ENCODE peak calls at places on chromosomes 6 and 20, in four cellular contexts. A is K562, Z is GM12878, O is HepG2. N is an unnamed sample.

GRCh38 chr20:22684072-22684762 is 99.8 kb upstream of the FOXA2 start:
- DNase-seq in O (peak; percentile 84), Z (peak; percentile 15), A (peak; percentile 67), N (peak; percentile 85)

GRCh38 chr6:36442671-36443497 is at the start of the genes KCTD20 and PXT1:
- DNase-seq in Z (peak; percentile 48), A (peak; percentile 97), O (peak; percentile 86), N (peak; percentile 86)

GRCh38 chr6:12014027-12014872 is 2.1 kb downstream of the HIVEP1 start:
- DNase-seq in Z (no peak), O (no peak), A (no peak), N (no peak)

GRCh38 chr6:170030284-170031095 is 260.4 kb downstream of the DLL1 start:
- DNase-seq in O (no peak), Z (no peak), A (no peak), N (no peak)

GRCh38 chr6:15073883-15074465 is 171.9 kb upstream of the JARID2 start:
- DNase-seq in O (no peak), Z (no peak), A (no peak), N (no peak)

GRCh38 chr20:1528811-1529210 is 28.7 kb downstream of the SIRPD start:
- DNase-seq in A (no peak), Z (no peak), O (no peak), N (no peak)

GRCh38 chr6:106631356-106631755 is 2.0 kb downstream of the QRSL1 start:
- DNase-seq in O (no peak), Z (no peak), A (no peak), N (no peak)

GRCh38 chr6:151242420-151242841 is 2.7 kb downstream of the AKAP12 start:
- DNase-seq in Z (no peak), A (no peak), O (no peak), N (no peak)

GRCh38 chr6:118528129-118528528 is 20.0 kb upstream of the PLN start:
- DNase-seq in O (no peak), A (no peak), Z (no peak), N (no peak)

GRCh38 chr6:93568169-93568568 is 148.8 kb upstream of the EPHA7 start:
- DNase-seq in O (no peak), A (no peak), Z (no peak), N (no peak)

GRCh38 chr6:31175961-31176360 is 5.5 kb upstream of the POU5F1 start:
- DNase-seq in A (peak; percentile 43), Z (no peak), O (no peak), N (no peak)

GRCh38 chr20:7926767-7927166 is 13.5 kb downstream of the HAO1 start:
- DNase-seq in Z (no peak), O (peak; percentile 23), A (no peak), N (peak; percentile 44)

GRCh38 chr20:63314015-63314471 is 21.1 kb downstream of the COL20A1 start:
- DNase-seq in Z (no peak), O (no peak), A (no peak), N (no peak)
- TF ChIP-seq RAD21 in Z (no peak), O (no peak), A (no peak), N (no peak)

DNA sequence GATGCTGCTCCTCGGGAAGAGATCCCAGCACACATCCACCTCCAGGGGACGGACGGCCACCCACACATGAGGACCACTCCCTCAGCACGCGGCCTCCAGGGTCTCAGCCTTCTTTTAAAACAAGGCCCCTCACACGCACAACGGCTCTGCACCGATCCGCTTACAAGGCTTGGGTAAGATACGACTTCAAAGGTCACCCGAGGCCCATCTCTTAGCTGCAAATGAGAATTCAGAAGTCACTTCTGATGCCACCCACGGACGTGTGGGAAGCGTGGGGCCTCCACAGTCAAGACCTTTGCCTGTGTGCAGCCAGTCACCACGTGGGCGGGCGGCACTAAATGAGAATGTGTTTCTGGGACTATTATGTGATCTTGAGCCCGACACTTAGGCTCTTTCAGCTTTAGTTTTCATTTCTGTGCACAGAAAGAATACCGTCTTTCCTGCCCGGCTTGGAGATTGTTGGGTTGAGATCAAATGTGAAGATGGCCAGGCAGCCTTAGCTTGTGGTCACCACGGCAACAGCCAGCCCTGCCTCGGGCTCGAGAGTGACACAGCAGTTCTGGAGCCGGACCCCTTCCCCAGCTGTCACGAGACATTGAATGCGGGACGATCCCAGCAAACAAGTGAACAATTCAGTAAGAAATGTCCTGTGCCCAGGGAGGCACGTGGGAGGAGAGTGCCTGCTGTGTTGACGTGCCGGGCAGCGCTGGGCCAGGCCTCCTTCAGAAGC is 91.6 kb downstream of the RAMACL start:
- DNase-seq in O (no peak), Z (no peak), A (peak; percentile 31), N (no peak)
- TF ChIP-seq MYC in O (no peak), Z (no peak), A (no peak), N (no peak)

DNA sequence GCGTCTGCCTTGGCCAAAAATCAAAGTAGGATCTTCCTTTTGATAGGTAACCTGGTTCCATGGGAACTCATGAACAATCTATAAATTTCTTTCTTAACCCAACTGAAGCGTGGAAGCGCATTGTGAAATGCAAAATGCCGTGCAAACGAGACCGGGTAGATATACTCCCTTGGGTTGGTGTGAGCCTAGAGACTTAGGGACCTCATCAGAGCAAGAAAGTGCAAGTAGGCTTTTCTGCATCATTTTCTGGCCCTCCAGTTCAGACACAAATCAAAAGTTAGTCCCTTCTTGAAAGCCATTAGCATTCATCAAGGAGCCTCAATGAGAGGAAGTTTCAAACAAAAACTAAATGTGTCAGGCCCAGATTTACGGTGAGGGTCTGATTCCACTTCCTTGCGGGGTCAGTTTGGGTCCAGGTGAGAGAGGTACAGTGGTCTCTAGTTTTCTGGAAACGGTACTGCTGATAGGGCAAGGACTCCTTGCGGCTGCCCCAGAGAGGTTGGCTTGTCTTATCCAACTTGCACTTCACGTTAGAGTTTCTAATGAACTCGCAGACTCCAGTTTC is 5.3 kb upstream of the ZNF184 start:
- DNase-seq in O (no peak), Z (no peak), A (no peak), N (no peak)
- TF ChIP-seq HDAC2 in O (no peak), Z (no peak), A (no peak), N (no peak)

DNA sequence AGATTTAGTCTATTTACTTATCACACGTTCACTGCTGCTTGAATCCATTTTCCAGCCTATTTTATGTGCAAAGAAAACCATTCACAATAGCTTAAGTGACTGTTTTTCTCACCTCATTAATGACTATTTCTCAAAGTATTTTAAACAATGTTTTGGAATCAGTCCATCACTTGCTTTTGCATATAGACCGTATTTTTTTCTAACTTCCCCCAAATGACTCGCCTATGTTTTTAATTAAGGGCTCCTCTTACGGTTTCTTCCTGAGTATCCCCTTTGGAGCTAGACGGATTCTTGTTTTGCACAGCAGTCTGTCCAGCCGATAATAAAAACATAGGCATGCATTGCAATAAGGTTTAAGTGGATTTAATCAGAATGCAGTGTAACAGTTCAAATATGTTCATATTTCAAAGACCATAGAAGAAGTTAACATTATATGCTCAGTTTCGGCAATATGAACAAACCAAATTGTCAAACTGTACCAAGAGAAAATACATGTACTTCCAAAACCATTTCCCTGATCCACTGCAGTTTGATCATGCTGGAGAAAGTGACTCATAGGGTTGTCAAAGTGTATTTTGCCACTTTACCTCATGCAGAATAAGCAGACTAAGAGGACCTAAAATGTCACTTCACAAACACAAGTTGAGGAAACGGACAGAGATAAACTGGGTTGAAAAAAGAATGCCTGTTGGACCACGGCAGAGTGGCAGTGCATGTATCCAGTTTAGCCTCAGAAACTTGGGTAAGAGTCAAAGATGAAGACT is 66.4 kb downstream of the HMGN3 start:
- DNase-seq in A (no peak), O (no peak), Z (no peak), N (no peak)
- TF ChIP-seq RAD21 in A (no peak), O (no peak), Z (no peak), N (no peak)

GRCh38 chr20:56691325-56691990 is 62.4 kb downstream of the TFAP2C start:
- DNase-seq in Z (no peak), O (no peak), A (no peak), N (no peak)

GRCh38 chr20:56688106-56688505 is 59.0 kb downstream of the TFAP2C start:
- DNase-seq in A (no peak), O (no peak), Z (no peak), N (no peak)

GRCh38 chr20:56689852-56690485 is 60.9 kb downstream of the TFAP2C start:
- DNase-seq in A (no peak), O (no peak), Z (no peak), N (no peak)

GRCh38 chr20:56690531-56691175 is 61.5 kb downstream of the TFAP2C start:
- DNase-seq in O (no peak), Z (no peak), A (no peak), N (no peak)

DNA sequence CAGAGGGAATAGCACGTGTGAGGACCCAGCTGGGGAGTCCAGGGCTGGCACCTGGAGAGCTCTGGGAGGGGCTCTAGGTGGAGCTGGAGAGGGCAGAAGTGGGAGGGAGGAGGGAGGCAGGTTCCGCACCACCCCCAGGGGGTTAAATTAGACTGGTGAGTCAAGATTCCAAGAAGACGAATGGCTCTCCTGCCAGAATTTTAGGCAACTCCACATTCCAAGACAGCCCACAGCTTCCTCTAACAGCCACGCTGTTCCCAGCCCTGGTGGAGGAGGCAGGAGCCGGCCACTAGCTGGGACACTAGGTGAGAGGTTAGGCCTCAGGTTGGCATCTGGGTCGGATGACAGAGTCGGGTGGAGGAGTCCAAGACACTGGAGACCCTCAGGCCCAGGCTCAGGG is 60.2 kb downstream of the TFAP2C start:
- DNase-seq in Z (no peak), A (no peak), O (no peak), N (no peak)
- TF ChIP-seq MYC in Z (no peak), A (no peak), O (no peak), N (no peak)

GRCh38 chr6:137416376-137417109 is 77.7 kb downstream of the OLIG3 start:
- DNase-seq in Z (no peak), A (no peak), O (no peak), N (no peak)
- TF ChIP-seq HDAC2 in Z (no peak), A (no peak), O (no peak), N (no peak)

GRCh38 chr6:134074151-134074712 is 21.8 kb upstream of the SLC2A12 start:
- DNase-seq in O (peak; percentile 9), A (no peak), Z (no peak), N (no peak)
- TF ChIP-seq RAD21 in O (no peak), A (no peak), Z (no peak), N (no peak)

DNA sequence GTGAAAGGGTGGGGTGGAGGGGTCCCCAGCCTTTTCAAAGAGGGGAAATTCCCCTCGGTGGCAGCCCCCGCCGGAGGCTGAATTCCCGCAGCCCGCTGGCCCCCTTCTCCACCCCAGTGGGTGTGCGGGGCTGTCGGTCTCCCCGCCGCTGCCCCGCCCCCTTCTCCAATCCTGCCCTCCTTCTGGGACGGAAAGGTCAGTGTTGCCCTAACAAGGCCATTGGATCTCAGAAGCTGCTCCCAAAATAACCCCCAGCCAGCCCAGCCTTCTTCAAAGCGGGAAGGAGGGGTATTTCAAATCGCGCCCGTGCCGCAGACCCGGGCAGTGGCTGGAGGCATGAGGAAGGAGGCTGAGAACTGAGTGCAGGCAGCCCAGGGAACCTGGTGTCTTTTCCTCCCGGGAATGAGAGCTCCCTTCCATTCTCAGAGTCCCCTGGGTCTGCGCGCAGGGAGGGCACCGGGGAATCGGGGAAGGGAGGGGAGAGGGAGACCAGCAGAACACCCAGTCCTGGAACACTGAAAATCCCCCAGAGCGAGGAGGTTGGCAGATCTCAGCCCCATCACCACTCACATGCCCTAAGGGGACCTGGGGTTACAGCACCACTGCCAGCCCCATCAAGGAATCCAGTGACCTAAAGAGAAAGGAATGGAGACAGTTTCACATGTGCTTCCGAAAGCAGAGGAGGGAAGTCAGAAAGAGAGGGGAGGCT is at the start of gene JPH2:
- DNase-seq in Z (no peak), O (no peak), A (no peak), N (peak; percentile 60)
- TF ChIP-seq MYC in Z (no peak), O (no peak), A (no peak), N (no peak)

N was measured in A549.